ENCODE peak calls at places on chromosomes 13 and 19, in four cellular contexts. One of them, this sample, is unnamed. For H3K9me1, the result is how much of the 10 kb centered on the place peaks cover.

GRCh38 chr19:55519461-55520311 is 17.2 kb downstream of the SBK2 start:
- DNase-seq in keratinocyte: peak
- DNase-seq in endothelial cell of umbilical vein: no peak
- DNase-seq in K562: no peak
- DNase-seq in this sample: peak

GRCh38 chr13:106156468-106156867 is 379.0 kb downstream of the EFNB2 start:
- DNase-seq in keratinocyte: peak
- DNase-seq in endothelial cell of umbilical vein: peak
- DNase-seq in K562: no peak
- DNase-seq in this sample: peak

GRCh38 chr13:51781246-51782022 is 22.5 kb downstream of the DHRS12 start:
- DNase-seq in K562: no peak
- DNase-seq in endothelial cell of umbilical vein: peak
- DNase-seq in keratinocyte: no peak
- DNase-seq in this sample: peak

GRCh38 chr19:38850976-38851621 is 1.3 kb upstream of the HNRNPL start:
- DNase-seq in K562: no peak
- DNase-seq in keratinocyte: no peak
- DNase-seq in endothelial cell of umbilical vein: peak
- DNase-seq in this sample: no peak

GRCh38 chr13:43905435-43906031 is 25.8 kb downstream of the LACC1 start:
- DNase-seq in K562: peak
- DNase-seq in endothelial cell of umbilical vein: peak
- DNase-seq in keratinocyte: no peak
- DNase-seq in this sample: peak

GRCh38 chr13:48630291-48630690 is 23.4 kb upstream of the CYSLTR2 start:
- DNase-seq in keratinocyte: no peak
- DNase-seq in endothelial cell of umbilical vein: no peak
- DNase-seq in K562: no peak
- DNase-seq in this sample: no peak

GRCh38 chr19:35213678-35214632 is 14.6 kb downstream of the FAM187B start:
- DNase-seq in endothelial cell of umbilical vein: peak
- DNase-seq in keratinocyte: peak
- DNase-seq in K562: no peak
- DNase-seq in this sample: peak

GRCh38 chr13:47846886-47847285 is 154.2 kb downstream of the SUCLA2 start:
- DNase-seq in K562: no peak
- DNase-seq in endothelial cell of umbilical vein: no peak
- DNase-seq in keratinocyte: no peak
- DNase-seq in this sample: no peak

GRCh38 chr13:99250977-99251825 is 7.0 kb downstream of the GPR18 start:
- DNase-seq in keratinocyte: no peak
- DNase-seq in K562: no peak
- DNase-seq in endothelial cell of umbilical vein: no peak
- DNase-seq in this sample: no peak

GRCh38 chr13:45007225-45007624 is 17.9 kb downstream of the GPALPP1 start:
- DNase-seq in K562: no peak
- DNase-seq in endothelial cell of umbilical vein: no peak
- DNase-seq in keratinocyte: no peak
- DNase-seq in this sample: no peak

GRCh38 chr19:10517361-10517759 is at the start of gene S1PR5:
- DNase-seq in keratinocyte: no peak
- DNase-seq in K562: peak
- DNase-seq in endothelial cell of umbilical vein: no peak
- DNase-seq in this sample: no peak

GRCh38 chr13:28622286-28622685 is 36.6 kb upstream of the POMP start:
- DNase-seq in endothelial cell of umbilical vein: no peak
- DNase-seq in keratinocyte: no peak
- DNase-seq in K562: no peak
- DNase-seq in this sample: no peak

GRCh38 chr13:111158136-111158805 is 43.2 kb downstream of the ARHGEF7 start:
- DNase-seq in K562: no peak
- DNase-seq in endothelial cell of umbilical vein: no peak
- DNase-seq in keratinocyte: no peak
- DNase-seq in this sample: no peak

GRCh38 chr13:29861694-29862110 is 11.3 kb upstream of the UBL3 start:
- DNase-seq in endothelial cell of umbilical vein: no peak
- DNase-seq in K562: no peak
- DNase-seq in keratinocyte: peak
- DNase-seq in this sample: peak

GRCh38 chr13:94182185-94182761 is 297.2 kb downstream of the DCT start:
- DNase-seq in keratinocyte: no peak
- DNase-seq in K562: no peak
- DNase-seq in endothelial cell of umbilical vein: no peak
- DNase-seq in this sample: no peak

GRCh38 chr19:15864824-15865223 is 33.0 kb downstream of the CYP4F2 start:
- DNase-seq in keratinocyte: no peak
- DNase-seq in endothelial cell of umbilical vein: no peak
- DNase-seq in K562: no peak
- DNase-seq in this sample: no peak

GRCh38 chr19:56987184-56987583 is 132.6 kb upstream of the USP29 start:
- DNase-seq in K562: no peak
- DNase-seq in endothelial cell of umbilical vein: no peak
- DNase-seq in keratinocyte: no peak
- DNase-seq in this sample: no peak

GRCh38 chr13:99191900-99192399 is 8.7 kb upstream of the UBAC2 start:
- DNase-seq in endothelial cell of umbilical vein: no peak
- DNase-seq in keratinocyte: no peak
- DNase-seq in K562: no peak
- DNase-seq in this sample: peak

GRCh38 chr13:46386426-46386995 is 541 bp downstream of the RUBCNL start:
- DNase-seq in keratinocyte: no peak
- DNase-seq in K562: no peak
- DNase-seq in endothelial cell of umbilical vein: no peak
- DNase-seq in this sample: no peak

GRCh38 chr13:73335226-73335625 is 276.4 kb downstream of the KLF5 start:
- DNase-seq in keratinocyte: peak
- DNase-seq in endothelial cell of umbilical vein: peak
- DNase-seq in K562: no peak
- DNase-seq in this sample: peak

GRCh38 chr13:32086791-32087441 is 55.3 kb downstream of the FRY start:
- DNase-seq in endothelial cell of umbilical vein: no peak
- DNase-seq in K562: no peak
- DNase-seq in keratinocyte: no peak
- DNase-seq in this sample: no peak

GRCh38 chr13:37453246-37453645 is 145.3 kb downstream of the POSTN start:
- DNase-seq in keratinocyte: no peak
- DNase-seq in K562: no peak
- DNase-seq in endothelial cell of umbilical vein: no peak
- DNase-seq in this sample: no peak

GRCh38 chr13:34152996-34153395 is 335.0 kb downstream of the RFC3 start:
- DNase-seq in K562: no peak
- DNase-seq in endothelial cell of umbilical vein: no peak
- DNase-seq in keratinocyte: no peak
- DNase-seq in this sample: no peak

GRCh38 chr13:78032132-78032531 is 113.5 kb upstream of the EDNRB start:
- DNase-seq in keratinocyte: no peak
- DNase-seq in endothelial cell of umbilical vein: peak
- DNase-seq in K562: no peak
- DNase-seq in this sample: no peak

GRCh38 chr19:2488405-2488941 is 12.5 kb downstream of the GADD45B start:
- DNase-seq in keratinocyte: no peak
- DNase-seq in endothelial cell of umbilical vein: no peak
- DNase-seq in K562: no peak
- DNase-seq in this sample: no peak

GRCh38 chr19:31160346-31160926 is 188.8 kb downstream of the TSHZ3 start:
- DNase-seq in endothelial cell of umbilical vein: no peak
- DNase-seq in K562: no peak
- DNase-seq in keratinocyte: no peak
- DNase-seq in this sample: peak

GRCh38 chr19:7860902-7861618 is 13.1 kb downstream of the PRR36 start:
- DNase-seq in endothelial cell of umbilical vein: no peak
- DNase-seq in K562: no peak
- DNase-seq in keratinocyte: no peak
- DNase-seq in this sample: no peak

GRCh38 chr13:28411859-28412353 is 83.0 kb downstream of the FLT1 start:
- DNase-seq in K562: no peak
- DNase-seq in keratinocyte: no peak
- DNase-seq in endothelial cell of umbilical vein: peak
- DNase-seq in this sample: peak

GRCh38 chr19:52214241-52214640 is 24.4 kb downstream of the PPP2R1A start:
- DNase-seq in keratinocyte: no peak
- DNase-seq in endothelial cell of umbilical vein: no peak
- DNase-seq in K562: no peak
- DNase-seq in this sample: peak

GRCh38 chr13:42412812-42413795 is 141.2 kb downstream of the AKAP11 start:
- DNase-seq in keratinocyte: no peak
- DNase-seq in endothelial cell of umbilical vein: no peak
- DNase-seq in K562: no peak
- DNase-seq in this sample: no peak

GRCh38 chr13:110319774-110320509 is 12.9 kb downstream of the COL4A2 start:
- DNase-seq in K562: no peak
- DNase-seq in keratinocyte: no peak
- DNase-seq in endothelial cell of umbilical vein: peak
- DNase-seq in this sample: peak

GRCh38 chr19:48041877-48042580 is 1.9 kb downstream of the CABP5 start:
- DNase-seq in keratinocyte: no peak
- DNase-seq in K562: no peak
- DNase-seq in endothelial cell of umbilical vein: no peak
- DNase-seq in this sample: no peak

GRCh38 chr19:48044561-48044960 is 682 bp upstream of the CABP5 start:
- DNase-seq in keratinocyte: no peak
- DNase-seq in K562: no peak
- DNase-seq in endothelial cell of umbilical vein: no peak
- DNase-seq in this sample: no peak

DNA sequence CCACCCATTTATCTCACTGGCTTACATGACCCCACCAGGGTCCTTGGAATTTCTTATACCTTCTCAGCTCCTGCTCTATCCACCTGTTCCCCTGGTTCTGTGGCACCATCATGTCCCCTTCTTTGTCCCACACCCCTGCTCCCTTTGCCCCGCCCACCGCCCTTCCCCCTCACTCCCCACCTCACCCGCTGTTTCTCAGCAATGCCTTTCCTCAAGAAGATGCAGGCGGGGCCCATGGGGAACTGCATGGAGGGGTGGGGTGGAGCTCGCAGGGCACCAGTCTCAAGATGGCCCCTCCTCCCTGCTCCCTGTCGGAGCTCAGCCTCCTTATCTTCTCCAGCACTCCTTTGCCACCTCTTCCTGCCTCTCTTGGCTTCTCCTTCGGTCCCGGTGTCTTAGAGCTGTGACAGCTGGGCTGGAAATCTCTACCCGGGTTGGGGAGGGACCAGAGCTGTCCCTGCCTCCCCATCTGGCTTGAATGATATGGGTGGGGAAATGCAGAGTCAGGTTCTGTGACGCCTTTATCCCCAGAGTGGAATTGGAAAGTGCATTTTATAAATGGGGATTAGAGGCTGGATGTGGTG is at the start of gene CABP5:
- DNase-seq in endothelial cell of umbilical vein: no peak
- DNase-seq in keratinocyte: no peak
- DNase-seq in K562: no peak
- DNase-seq in this sample: no peak
- H3K9me1 ChIP-seq in endothelial cell of umbilical vein: under half
- H3K9me1 ChIP-seq in keratinocyte: under half
- H3K9me1 ChIP-seq in K562: under half
- H3K9me1 ChIP-seq in this sample: under half

GRCh38 chr19:48970923-48971395 is 5.8 kb downstream of the FTL start:
- DNase-seq in keratinocyte: no peak
- DNase-seq in K562: peak
- DNase-seq in endothelial cell of umbilical vein: peak
- DNase-seq in this sample: peak
- H3K9me1 ChIP-seq in keratinocyte: under half
- H3K9me1 ChIP-seq in K562: under half
- H3K9me1 ChIP-seq in endothelial cell of umbilical vein: under half
- H3K9me1 ChIP-seq in this sample: under half

DNA sequence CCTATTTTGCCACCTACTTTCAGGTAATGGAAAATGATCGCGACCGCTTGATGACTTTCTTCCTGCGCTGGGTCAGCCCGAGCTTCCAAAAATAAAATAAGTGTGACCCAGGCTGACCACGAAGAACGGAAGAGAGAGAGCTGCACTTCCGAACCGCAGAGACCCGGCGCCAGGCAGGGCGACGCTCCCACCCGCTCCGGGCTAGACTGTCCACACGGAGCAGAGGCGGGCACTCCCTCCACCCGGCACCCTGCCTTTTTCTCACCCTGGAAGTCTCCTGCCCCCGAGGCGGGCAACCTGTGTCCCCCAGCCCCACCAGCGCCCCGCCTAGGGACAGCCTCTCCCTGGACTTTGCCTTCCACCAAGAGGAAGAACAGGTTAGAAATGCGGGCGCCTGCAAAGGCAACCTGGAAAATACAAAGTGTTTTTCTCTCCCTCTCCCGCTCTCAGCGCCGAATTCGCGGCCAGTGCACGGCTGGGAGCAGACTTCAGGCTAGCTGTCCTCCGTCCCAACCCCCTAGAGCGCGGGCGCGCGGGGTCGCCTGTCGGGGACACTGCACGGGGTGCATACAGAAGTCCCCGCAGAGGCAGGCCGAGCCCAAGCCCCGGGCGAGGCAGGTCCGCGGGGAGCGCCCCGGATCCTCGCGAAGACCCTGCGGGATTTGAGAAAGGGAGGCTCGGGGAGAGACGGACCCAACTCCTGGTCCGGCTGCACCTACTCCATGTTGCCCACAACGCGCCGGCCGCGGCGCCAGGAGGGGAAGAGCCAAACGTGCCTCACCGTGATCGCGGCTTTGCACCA is 884 bp downstream of the SPRY2 start:
- DNase-seq in keratinocyte: no peak
- DNase-seq in K562: peak
- DNase-seq in endothelial cell of umbilical vein: peak
- DNase-seq in this sample: peak
- H3K9me1 ChIP-seq in keratinocyte: under half
- H3K9me1 ChIP-seq in K562: under half
- H3K9me1 ChIP-seq in endothelial cell of umbilical vein: under half
- H3K9me1 ChIP-seq in this sample: under half

DNA sequence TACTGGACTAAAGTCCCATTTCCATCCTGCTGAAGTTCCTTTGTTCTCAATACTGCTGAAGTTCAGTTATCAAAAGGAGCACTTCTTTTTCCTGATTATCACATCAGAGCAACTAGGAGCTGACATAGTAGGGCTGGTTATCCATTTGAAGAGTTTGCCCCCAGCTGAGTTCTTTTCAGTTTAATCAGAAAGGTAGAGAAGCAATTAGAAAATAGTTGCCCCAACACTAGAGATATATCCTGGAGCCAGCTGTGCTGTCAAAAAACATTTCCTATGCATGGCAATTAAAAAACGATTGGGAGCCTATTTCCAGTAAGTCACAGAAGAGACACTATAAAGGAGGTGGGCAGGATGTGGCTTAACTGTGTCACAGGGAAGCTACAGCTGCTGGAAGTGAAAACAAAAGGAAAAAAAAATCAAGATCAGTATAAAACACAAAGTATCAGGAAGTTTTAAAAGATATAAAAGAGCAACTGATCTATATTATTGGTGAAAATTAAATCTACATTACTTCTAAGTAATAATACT is 155.7 kb upstream of the SLITRK1 start:
- DNase-seq in K562: no peak
- DNase-seq in keratinocyte: no peak
- DNase-seq in endothelial cell of umbilical vein: no peak
- DNase-seq in this sample: no peak
- H3K9me1 ChIP-seq in K562: under half
- H3K9me1 ChIP-seq in keratinocyte: under half
- H3K9me1 ChIP-seq in endothelial cell of umbilical vein: under half
- H3K9me1 ChIP-seq in this sample: under half